ENCODE peak calls at places on chromosomes 5 and 9, in seven cellular contexts. E, J, Q, R, I, C and Y are unnamed samples.

GRCh38 chr5:78755822-78756429 is 107.4 kb upstream of the LHFPL2 start:
- DNase-seq in Q (no peak), R (no peak), E (peak), I (peak), C (no peak), J (no peak), Y (no peak)

GRCh38 chr5:590343-590742 is 21.8 kb upstream of the CEP72 start:
- DNase-seq in J (no peak), Q (no peak), C (no peak), E (no peak), R (no peak), I (no peak), Y (no peak)

GRCh38 chr5:50863771-50864170 is 197.3 kb downstream of the PARP8 start:
- DNase-seq in J (no peak), R (no peak), E (peak), I (no peak), C (no peak), Q (no peak), Y (no peak)

GRCh38 chr5:95900383-95900958 is 61.2 kb downstream of the ELL2 start:
- DNase-seq in Q (no peak), E (peak), J (no peak), I (peak), R (no peak), C (no peak), Y (no peak)

GRCh38 chr9:135023389-135023788 is 64.1 kb upstream of the OLFM1 start:
- DNase-seq in J (peak), R (peak), Q (no peak), C (no peak), I (no peak), E (no peak), Y (no peak)

GRCh38 chr5:84036842-84037241 is 316.2 kb upstream of the HAPLN1 start:
- DNase-seq in J (no peak), I (no peak), E (no peak), R (no peak), Q (peak), C (no peak), Y (no peak)

GRCh38 chr9:110337727-110338522 is at the start of gene TXNDC8:
- DNase-seq in J (no peak), Q (no peak), I (peak), C (no peak), R (no peak), E (no peak), Y (no peak)

GRCh38 chr9:33135086-33135958 is 31.8 kb downstream of the B4GALT1 start:
- DNase-seq in R (no peak), E (no peak), Q (no peak), C (no peak), I (no peak), J (no peak), Y (no peak)

GRCh38 chr9:71249729-71250317 is 128.4 kb upstream of the TRPM3 start:
- DNase-seq in Q (peak), R (peak), E (peak), C (peak), J (no peak), I (peak), Y (peak)

GRCh38 chr5:54678737-54679136 is 161.2 kb downstream of the SNX18 start:
- DNase-seq in C (no peak), I (no peak), J (no peak), Q (no peak), E (peak), R (no peak), Y (no peak)

GRCh38 chr5:131825404-131826013 is 28.7 kb upstream of the FNIP1 start:
- DNase-seq in C (no peak), R (no peak), E (no peak), J (no peak), I (peak), Q (no peak), Y (no peak)

GRCh38 chr5:95771109-95771708 is 40.1 kb downstream of the RHOBTB3 start:
- DNase-seq in C (no peak), Q (no peak), J (no peak), R (peak), I (peak), E (peak), Y (no peak)

GRCh38 chr9:131668057-131668438 is 71.8 kb downstream of the RAPGEF1 start:
- DNase-seq in R (no peak), C (no peak), Q (no peak), E (no peak), J (no peak), I (no peak), Y (no peak)

GRCh38 chr5:174610968-174611367 is 113.4 kb upstream of the MSX2 start:
- DNase-seq in R (peak), I (peak), C (no peak), E (no peak), Q (no peak), J (no peak), Y (no peak)